ENCODE peak calls at places on chromosomes 5 and 9, in four cellular contexts. Y is HEK293T, T is K562, X is HepG2. Q is an unnamed sample.

GRCh38 chr5:32147236-32147635 is 26.9 kb downstream of the GOLPH3 start:
- DNase-seq in Y (no peak), T (no peak), X (no peak), Q (no peak)

GRCh38 chr5:2003206-2003605 is 120.5 kb upstream of the IRX4 start:
- DNase-seq in Y (no peak), T (no peak), X (no peak), Q (no peak)

GRCh38 chr9:89870207-89870606 is 265.4 kb downstream of the GADD45G start:
- DNase-seq in Y (no peak), T (no peak), X (no peak), Q (no peak)

GRCh38 chr5:59517926-59518585 is 375.5 kb downstream of the PDE4D start:
- DNase-seq in Y (no peak), T (no peak), X (no peak), Q (no peak)

GRCh38 chr5:68476854-68477253 is 261.3 kb downstream of the PIK3R1 start:
- DNase-seq in Y (no peak), T (peak), X (peak), Q (peak)

GRCh38 chr9:128406848-128407391 is 13.7 kb upstream of the CERCAM start:
- DNase-seq in Y (no peak), T (no peak), X (peak), Q (no peak)

GRCh38 chr5:1503301-1504243 is 20.2 kb downstream of the LPCAT1 start:
- DNase-seq in Y (no peak), T (peak), X (no peak), Q (no peak)

GRCh38 chr5:107832746-107833145 is 162.0 kb upstream of the EFNA5 start:
- DNase-seq in Y (no peak), T (no peak), X (no peak), Q (no peak)

GRCh38 chr5:62029303-62029702 is 276.7 kb upstream of the KIF2A start:
- DNase-seq in Y (no peak), T (no peak), X (no peak), Q (no peak)

GRCh38 chr5:151686673-151687378 is at the start of gene SPARC:
- DNase-seq in Y (no peak), T (no peak), X (no peak), Q (peak)

GRCh38 chr9:84919498-84919897 is 250.0 kb downstream of the NTRK2 start:
- DNase-seq in Y (no peak), T (no peak), X (no peak), Q (no peak)

GRCh38 chr9:109963079-109963478 is 183.1 kb downstream of the PALM2AKAP2 start:
- DNase-seq in Y (no peak), T (no peak), X (no peak), Q (no peak)
- TF ChIP-seq ELF4 in Y (no peak), T (no peak), X (no peak), Q (no peak)

GRCh38 chr9:126617740-126618133 is 4.0 kb downstream of the LMX1B start:
- DNase-seq in Y (no peak), T (peak), X (no peak), Q (no peak)

GRCh38 chr9:126618590-126619335 is 5.0 kb downstream of the LMX1B start:
- DNase-seq in Y (no peak), T (no peak), X (no peak), Q (peak)

GRCh38 chr9:126619336-126619919 is 5.7 kb downstream of the LMX1B start:
- DNase-seq in Y (no peak), T (no peak), X (no peak), Q (no peak)

GRCh38 chr9:126617003-126617739 is 3.4 kb downstream of the LMX1B start:
- DNase-seq in Y (no peak), T (no peak), X (no peak), Q (no peak)

DNA sequence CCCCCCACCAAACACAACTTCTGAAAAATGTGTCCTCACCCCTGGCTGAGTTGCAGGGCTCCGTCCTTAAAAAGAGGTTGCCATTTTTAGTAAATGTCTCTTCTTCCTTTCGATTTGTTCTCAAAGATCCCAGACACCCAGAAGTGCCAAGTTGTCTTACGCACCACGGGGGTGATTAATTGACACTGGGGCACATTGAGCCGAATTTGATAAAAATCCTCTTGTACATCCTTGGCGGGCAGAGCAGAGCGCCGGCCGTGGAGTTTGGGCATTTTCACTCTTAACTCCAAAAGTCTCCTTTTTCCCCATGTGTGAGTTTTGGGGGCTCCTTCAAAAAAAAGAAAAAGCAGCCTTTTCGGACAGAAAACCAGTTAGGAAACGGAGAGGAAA is 4.5 kb downstream of the LMX1B start:
- DNase-seq in Y (no peak), T (no peak), X (no peak), Q (no peak)
- TF ChIP-seq ELF4 in Y (no peak), T (no peak), X (no peak), Q (no peak)

DNA sequence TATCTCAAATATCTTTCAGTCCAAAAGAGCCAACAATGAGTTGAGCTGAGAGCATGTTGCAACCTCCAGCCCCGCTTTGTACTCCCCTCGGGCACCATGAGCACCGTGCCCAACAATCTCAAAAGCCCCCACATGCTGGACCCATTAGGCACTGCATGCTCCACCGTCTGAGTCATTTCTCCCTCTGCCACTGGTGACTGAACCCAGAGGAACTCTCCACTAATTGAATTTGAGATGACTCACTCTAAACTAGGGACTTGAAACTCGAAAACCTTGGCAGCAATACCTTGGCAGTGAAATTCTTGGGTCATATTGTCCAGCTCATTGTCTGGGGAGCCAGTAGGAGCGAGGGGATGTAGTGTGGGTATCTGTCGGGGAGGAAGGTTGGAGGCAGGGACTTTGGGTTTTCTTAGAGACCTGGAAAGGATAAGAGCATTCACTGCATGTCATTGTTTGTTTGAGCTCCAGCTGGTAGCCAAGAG is 49.9 kb upstream of the SLIT3 start:
- DNase-seq in Y (no peak), T (no peak), X (no peak), Q (no peak)
- TF ChIP-seq ELF4 in Y (no peak), T (no peak), X (no peak), Q (no peak)

GRCh38 chr9:22863736-22864135 is 417.1 kb downstream of the DMRTA1 start:
- DNase-seq in Y (no peak), T (no peak), X (no peak), Q (no peak)

GRCh38 chr9:22863106-22863505 is 416.5 kb downstream of the DMRTA1 start:
- DNase-seq in Y (no peak), T (no peak), X (no peak), Q (no peak)
- TF ChIP-seq ELF4 in Y (no peak), T (no peak), X (no peak), Q (no peak)

GRCh38 chr9:126975327-126976059 is 60.9 kb downstream of the RALGPS1 start:
- DNase-seq in Y (no peak), T (no peak), X (no peak), Q (no peak)
- TF ChIP-seq ELF4 in Y (no peak), T (no peak), X (no peak), Q (no peak)

DNA sequence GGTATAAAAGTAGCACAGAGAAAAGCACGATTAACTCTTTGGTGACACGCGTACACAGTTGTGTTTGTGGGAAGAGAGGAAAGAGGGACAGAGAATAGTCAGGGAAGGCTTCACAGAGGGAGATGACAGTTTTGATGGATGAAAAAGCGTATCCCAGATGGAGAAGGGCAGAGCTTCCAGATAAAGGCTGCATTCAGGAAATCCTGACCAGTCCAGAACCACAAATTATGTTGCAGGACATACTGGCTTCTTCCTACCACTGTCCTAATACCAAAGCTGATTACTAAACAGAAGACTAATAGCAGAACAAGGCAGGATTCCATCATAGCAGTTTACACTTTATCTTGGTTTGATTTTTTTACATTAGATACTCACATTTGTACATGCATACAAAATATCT is 34.5 kb downstream of the SLC31A2 start:
- DNase-seq in Y (no peak), T (no peak), X (no peak), Q (no peak)
- TF ChIP-seq ELF4 in Y (no peak), T (no peak), X (no peak), Q (no peak)